ENCODE peak calls at places on chromosome 5, in eight cellular contexts. K is heart right ventricle; R is CD8-positive, alpha-beta memory T cell; W is SK-N-SH; M is breast epithelium; Q is BE2C; N is body of pancreas; B is heart left ventricle. I is an unnamed sample. For H3K4me1 and H3K36me3, the result is how much of the 10 kb centered on the place peaks cover.

GRCh38 chr5:167378894-167379723 is 912.3 kb upstream of the WWC1 start:
- DNase-seq in R (no peak), Q (no peak), M (no peak), K (no peak), N (peak), W (no peak), B (no peak), I (peak)

GRCh38 chr5:88203977-88204735 is 64.5 kb downstream of the TMEM161B start:
- DNase-seq in B (no peak), W (no peak), K (no peak), M (no peak), R (peak), Q (no peak), N (no peak), I (no peak)

GRCh38 chr5:128406863-128407262 is 131.2 kb downstream of the FBN2 start:
- DNase-seq in K (no peak), M (no peak), N (no peak), B (no peak), R (no peak), Q (no peak), W (no peak), I (no peak)

GRCh38 chr5:150412319-150413175 is at the start of gene CD74:
- DNase-seq in M (peak), R (peak), K (peak), Q (no peak), N (peak), B (peak), W (peak), I (peak)

GRCh38 chr5:28156981-28157380 is 1118.6 kb upstream of the CDH9 start:
- DNase-seq in W (no peak), K (no peak), Q (no peak), R (no peak), M (no peak), N (no peak), B (no peak), I (no peak)

GRCh38 chr5:91229031-91229623 is 154.0 kb downstream of the ARRDC3 start:
- DNase-seq in B (no peak), R (no peak), M (no peak), W (no peak), K (no peak), Q (no peak), N (no peak), I (no peak)

GRCh38 chr5:108084105-108084504 is 297.8 kb downstream of the FBXL17 start:
- DNase-seq in B (no peak), R (no peak), M (no peak), N (no peak), Q (no peak), W (peak), K (no peak), I (no peak)

GRCh38 chr5:58958701-58959100 is 375.8 kb downstream of the RAB3C start:
- DNase-seq in M (no peak), N (no peak), R (no peak), Q (no peak), B (no peak), K (no peak), W (no peak), I (no peak)

GRCh38 chr5:149228610-149229297 is 42.9 kb upstream of the AFAP1L1 start:
- DNase-seq in R (no peak), K (no peak), Q (no peak), B (peak), N (peak), M (no peak), W (peak), I (no peak)

GRCh38 chr5:177604656-177605055 is 4.7 kb downstream of the B4GALT7 start:
- DNase-seq in Q (no peak), N (no peak), K (no peak), R (no peak), M (no peak), W (no peak), B (no peak), I (peak)

GRCh38 chr5:67264056-67264455 is 67.5 kb upstream of the CD180 start:
- DNase-seq in M (no peak), R (no peak), N (no peak), K (no peak), W (no peak), B (no peak), Q (no peak), I (no peak)

GRCh38 chr5:67268233-67269011 is 71.8 kb upstream of the CD180 start:
- DNase-seq in M (peak), K (peak), B (peak), W (peak), Q (peak), R (no peak), N (peak), I (peak)

GRCh38 chr5:67265951-67266350 is 69.4 kb upstream of the CD180 start:
- DNase-seq in N (no peak), W (no peak), Q (no peak), B (no peak), M (no peak), K (no peak), R (no peak), I (no peak)

GRCh38 chr5:67267522-67268232 is 71.1 kb upstream of the CD180 start:
- DNase-seq in R (no peak), B (peak), Q (peak), M (no peak), K (peak), N (peak), W (peak), I (peak)

GRCh38 chr5:67266654-67267350 is 70.2 kb upstream of the CD180 start:
- DNase-seq in M (no peak), N (no peak), K (no peak), W (no peak), Q (no peak), R (no peak), B (no peak), I (no peak)
- H3K4me1 ChIP-seq in M (under half), N (under half), K (under half), W (under half), Q (under half), R (under half), B (under half), I (under half)

DNA sequence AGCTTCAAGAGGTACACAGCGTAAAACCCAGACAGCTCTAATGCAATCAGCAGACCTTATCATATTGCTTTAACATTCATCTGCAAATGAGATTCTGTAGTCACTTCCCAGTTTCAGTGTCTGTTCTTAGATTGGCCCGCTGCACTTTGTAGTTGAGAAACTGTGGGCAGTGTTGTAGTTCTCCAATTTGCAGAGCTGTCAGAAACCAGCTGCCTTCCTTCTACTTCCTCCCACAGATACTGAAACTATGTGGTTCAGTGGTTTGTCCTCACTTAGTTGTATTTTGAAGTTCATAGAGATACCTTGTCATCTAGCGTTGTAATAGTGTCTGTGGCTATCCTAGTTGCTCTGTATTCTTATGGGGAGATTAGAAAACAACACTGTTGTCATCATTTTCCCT is 39.6 kb upstream of the TRIM36 start:
- DNase-seq in R (peak), M (no peak), B (peak), K (no peak), W (no peak), Q (no peak), N (peak), I (no peak)
- H3K36me3 ChIP-seq in R (under half), M (under half), B (under half), K (under half), W (under half), Q (under half), N (under half), I (under half)

DNA sequence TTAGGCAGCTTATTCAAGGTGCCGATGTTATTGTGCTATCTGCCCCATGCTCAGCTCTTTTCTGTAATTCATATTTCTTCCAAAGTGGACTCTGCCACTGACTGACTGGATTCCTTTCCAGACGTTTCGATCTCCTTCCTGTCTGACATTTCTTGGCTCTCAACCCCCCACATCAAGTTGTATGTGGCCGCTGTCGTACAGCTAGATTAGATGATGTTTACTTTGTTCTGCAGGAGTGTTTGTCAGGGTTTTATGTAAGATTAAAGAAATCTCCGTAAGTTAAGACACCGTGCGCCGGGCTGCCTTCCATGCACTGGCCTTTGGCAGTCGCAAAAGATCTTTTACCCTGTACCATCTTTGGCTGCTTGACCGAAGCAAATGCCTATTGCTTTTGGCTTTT is 177.9 kb downstream of the FGF1 start:
- DNase-seq in Q (no peak), W (no peak), R (no peak), N (peak), B (no peak), K (no peak), M (no peak), I (no peak)
- H3K4me1 ChIP-seq in Q (under half), W (under half), R (under half), N (under half), B (under half), K (under half), M (under half), I (half or more)

GRCh38 chr5:116487045-116487444 is 87.6 kb downstream of the SEMA6A start:
- DNase-seq in Q (no peak), N (no peak), K (no peak), B (no peak), M (no peak), R (no peak), W (no peak), I (no peak)
- H3K36me3 ChIP-seq in Q (under half), N (under half), K (under half), B (under half), M (under half), R (under half), W (under half), I (under half)

GRCh38 chr5:6401410-6401809 is 23.1 kb upstream of the MED10 start:
- DNase-seq in K (no peak), M (no peak), N (no peak), B (no peak), Q (no peak), W (no peak), R (no peak), I (no peak)

GRCh38 chr5:6403416-6403815 is 25.1 kb upstream of the MED10 start:
- DNase-seq in W (no peak), N (no peak), M (no peak), Q (no peak), R (no peak), B (no peak), K (no peak), I (no peak)

GRCh38 chr5:6404129-6404528 is 25.8 kb upstream of the MED10 start:
- DNase-seq in Q (no peak), M (no peak), K (no peak), B (no peak), R (no peak), N (no peak), W (no peak), I (no peak)

GRCh38 chr5:6405591-6405990 is 27.2 kb upstream of the MED10 start:
- DNase-seq in K (no peak), Q (no peak), B (no peak), W (no peak), N (no peak), M (no peak), R (no peak), I (no peak)

DNA sequence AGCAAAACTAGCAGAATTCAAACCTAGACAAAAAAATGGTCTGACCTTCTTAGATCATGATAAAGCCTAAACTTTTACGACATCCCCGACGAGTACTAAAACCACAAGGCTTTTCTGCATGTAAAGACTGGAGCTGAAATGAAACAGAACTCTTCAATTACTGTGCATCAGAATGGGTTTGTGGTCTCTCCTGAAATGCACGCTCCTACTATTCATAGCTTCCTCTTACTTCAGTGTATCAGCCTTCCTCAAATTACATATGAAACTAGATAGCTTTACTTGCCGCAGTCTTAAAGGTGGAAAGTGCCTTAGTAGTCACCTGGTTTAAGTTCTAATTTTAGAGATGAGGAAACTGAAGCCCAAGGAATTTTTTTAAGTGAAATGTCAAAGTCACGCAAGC is 24.6 kb upstream of the MED10 start:
- DNase-seq in W (no peak), R (no peak), B (no peak), Q (no peak), M (no peak), K (no peak), N (no peak), I (no peak)
- H3K4me1 ChIP-seq in W (under half), R (under half), B (under half), Q (under half), M (under half), K (under half), N (under half), I (under half)

DNA sequence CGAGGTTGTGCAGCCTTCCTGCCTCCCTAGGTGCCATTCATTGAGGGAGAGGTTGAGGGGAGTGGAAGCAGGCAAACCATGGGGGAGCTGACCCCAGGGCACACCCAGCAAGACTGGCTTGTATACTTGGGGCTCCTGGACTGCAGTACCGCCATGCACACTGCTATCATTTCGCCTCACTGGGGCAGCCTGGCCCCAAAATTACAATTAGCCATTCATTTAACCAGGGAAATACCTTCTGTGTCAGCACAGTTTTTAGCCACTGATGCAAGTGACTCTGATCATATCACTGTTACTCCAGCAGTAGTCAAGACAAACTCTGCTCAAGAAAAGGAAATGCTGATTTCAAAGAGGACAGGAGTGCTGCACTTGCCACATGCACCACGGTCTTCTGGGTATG is 109.7 kb downstream of the TRIO start:
- DNase-seq in R (no peak), K (no peak), Q (no peak), B (no peak), M (no peak), N (no peak), W (no peak), I (no peak)
- H3K36me3 ChIP-seq in R (under half), K (under half), Q (under half), B (under half), M (under half), N (under half), W (under half), I (under half)

GRCh38 chr5:173946353-173946752 is 42.6 kb upstream of the C5orf47 start:
- DNase-seq in N (no peak), K (no peak), R (no peak), Q (no peak), M (no peak), W (no peak), B (no peak), I (no peak)
- H3K4me1 ChIP-seq in N (under half), K (under half), R (under half), Q (under half), M (under half), W (under half), B (under half), I (under half)

I was measured in right lobe of liver.